ENCODE peak calls at places on chromosomes 3 and 15, in eight cellular contexts. Q is pons; G is endothelial cell; U is posterior vena cava; A is EL; P is activated naive CD4-positive, alpha-beta T cell; T is GM23248; L is stromal cell of bone marrow. Y is an unnamed sample.

GRCh38 chr3:129577925-129578742 is 28.3 kb downstream of the PLXND1 start:
- DNase-seq in G (no peak), T (no peak), A (no peak), P (no peak), U (no peak), Q (no peak), L (no peak), Y (no peak)

GRCh38 chr3:13303410-13303809 is 116.7 kb downstream of the NUP210 start:
- DNase-seq in P (no peak), A (no peak), U (peak; percentile 49), G (no peak), L (no peak), Q (no peak), T (no peak), Y (no peak)

GRCh38 chr3:9398715-9399708 is 1.6 kb downstream of the SETD5 start:
- DNase-seq in T (peak; percentile 78), Q (peak; percentile 41), L (no peak), A (peak; percentile 49), P (no peak), G (no peak), U (no peak), Y (no peak)

GRCh38 chr15:77083381-77084160 is 12.7 kb upstream of the TSPAN3 start:
- DNase-seq in G (peak; percentile 23), U (peak; percentile 88), Q (peak; percentile 74), T (no peak), A (no peak), P (peak; percentile 7), L (no peak), Y (peak; percentile 95)

GRCh38 chr3:8846176-8846575 is 76.8 kb upstream of the OXTR start:
- DNase-seq in U (no peak), Q (no peak), G (no peak), L (no peak), A (no peak), T (no peak), P (no peak), Y (no peak)

GRCh38 chr3:170044795-170045244 is 7.0 kb downstream of the GPR160 start:
- DNase-seq in L (no peak), U (no peak), P (no peak), A (no peak), T (no peak), Q (peak; percentile 82), G (no peak), Y (no peak)

GRCh38 chr15:66126057-66126855 is 127.3 kb downstream of the MEGF11 start:
- DNase-seq in T (no peak), Q (no peak), A (no peak), U (no peak), P (no peak), L (no peak), G (no peak), Y (no peak)

GRCh38 chr3:56468184-56469106 is at the start of gene ERC2:
- DNase-seq in U (peak; percentile 81), P (no peak), G (peak; percentile 89), T (peak; percentile 47), Q (peak; percentile 20), A (peak; percentile 55), L (no peak), Y (no peak)

GRCh38 chr3:150727653-150728502 is 24.2 kb upstream of the ERICH6 start:
- DNase-seq in T (no peak), P (no peak), Q (no peak), G (no peak), L (no peak), U (no peak), A (no peak), Y (no peak)

GRCh38 chr3:66723231-66723630 is 222.4 kb upstream of the LRIG1 start:
- DNase-seq in P (no peak), T (peak; percentile 32), U (no peak), A (peak; percentile 27), Q (no peak), G (no peak), L (no peak), Y (no peak)

GRCh38 chr3:24229468-24230263 is 265.0 kb downstream of the THRB start:
- DNase-seq in Q (no peak), T (no peak), P (no peak), U (no peak), L (no peak), A (peak; percentile 28), G (no peak), Y (no peak)

GRCh38 chr3:52174896-52175295 is 20.7 kb upstream of the POC1A start:
- DNase-seq in Q (no peak), L (no peak), U (no peak), T (peak; percentile 76), G (no peak), A (no peak), P (no peak), Y (no peak)

GRCh38 chr3:126467611-126467955 is 8.1 kb downstream of the ZXDC start:
- DNase-seq in A (no peak), G (no peak), U (peak; percentile 18), P (no peak), L (no peak), T (no peak), Q (no peak), Y (no peak)

GRCh38 chr3:4994823-4995499 is 15.7 kb downstream of the BHLHE40 start:
- DNase-seq in T (peak; percentile 98), Q (peak; percentile 65), U (peak; percentile 95), P (no peak), L (peak; percentile 92), A (peak; percentile 90), G (no peak), Y (no peak)

GRCh38 chr3:106256249-106256957 is 387.6 kb upstream of the CBLB start:
- DNase-seq in G (no peak), T (no peak), P (no peak), Q (no peak), L (no peak), A (no peak), U (no peak), Y (no peak)

GRCh38 chr15:95596487-95596886 is 734.0 kb upstream of the NR2F2 start:
- DNase-seq in Q (no peak), P (no peak), U (peak; percentile 79), L (no peak), T (no peak), A (no peak), G (no peak), Y (no peak)

GRCh38 chr3:13545952-13546454 is 2.9 kb upstream of the FBLN2 start:
- DNase-seq in Q (no peak), L (no peak), U (no peak), P (no peak), A (no peak), G (no peak), T (no peak), Y (no peak)

GRCh38 chr3:118772036-118773030 is 262.3 kb downstream of the IGSF11 start:
- DNase-seq in Q (peak; percentile 6), A (no peak), G (no peak), T (no peak), L (no peak), P (no peak), U (no peak), Y (no peak)